ENCODE peak calls at places on chromosomes 2 and 18, in four cellular contexts. One of them, this sample, is unnamed. For H3K4me1, the result is how much of the 10 kb centered on the place peaks cover.

GRCh38 chr18:3872651-3873050 is 422.7 kb downstream of the TGIF1 start:
- DNase-seq in body of pancreas: no peak
- DNase-seq in A549: no peak
- DNase-seq in ovary: no peak
- DNase-seq in this sample: no peak

GRCh38 chr2:54582987-54583386 is 126.9 kb downstream of the SPTBN1 start:
- DNase-seq in ovary: no peak
- DNase-seq in A549: no peak
- DNase-seq in body of pancreas: no peak
- DNase-seq in this sample: no peak

GRCh38 chr2:215454519-215454918 is 18.7 kb upstream of the FN1 start:
- DNase-seq in ovary: no peak
- DNase-seq in A549: peak
- DNase-seq in body of pancreas: no peak
- DNase-seq in this sample: no peak

GRCh38 chr18:25630682-25631081 is 278.7 kb upstream of the ZNF521 start:
- DNase-seq in A549: no peak
- DNase-seq in body of pancreas: no peak
- DNase-seq in ovary: no peak
- DNase-seq in this sample: no peak

GRCh38 chr2:112710956-112711355 is 9.9 kb upstream of the NT5DC4 start:
- DNase-seq in ovary: no peak
- DNase-seq in A549: no peak
- DNase-seq in body of pancreas: no peak
- DNase-seq in this sample: no peak

GRCh38 chr2:85765081-85765731 is 11.4 kb downstream of the ATOH8 start:
- DNase-seq in A549: no peak
- DNase-seq in body of pancreas: peak
- DNase-seq in ovary: no peak
- DNase-seq in this sample: no peak

GRCh38 chr2:167209784-167210183 is 321.5 kb downstream of the XIRP2 start:
- DNase-seq in body of pancreas: no peak
- DNase-seq in ovary: no peak
- DNase-seq in A549: no peak
- DNase-seq in this sample: no peak

GRCh38 chr2:167144179-167144898 is 256.1 kb downstream of the XIRP2 start:
- DNase-seq in body of pancreas: no peak
- DNase-seq in A549: no peak
- DNase-seq in ovary: no peak
- DNase-seq in this sample: no peak

GRCh38 chr18:68417826-68418225 is 297.1 kb downstream of the TMX3 start:
- DNase-seq in body of pancreas: no peak
- DNase-seq in A549: no peak
- DNase-seq in ovary: no peak
- DNase-seq in this sample: no peak

GRCh38 chr2:147789720-147790119 is 55.1 kb upstream of the ACVR2A start:
- DNase-seq in A549: no peak
- DNase-seq in body of pancreas: no peak
- DNase-seq in ovary: no peak
- DNase-seq in this sample: no peak

GRCh38 chr2:96146151-96146880 is 1.1 kb upstream of the DUSP2 start:
- DNase-seq in A549: no peak
- DNase-seq in ovary: peak
- DNase-seq in body of pancreas: peak
- DNase-seq in this sample: peak

GRCh38 chr2:135557533-135557932 is 26.2 kb downstream of the R3HDM1 start:
- DNase-seq in A549: no peak
- DNase-seq in body of pancreas: no peak
- DNase-seq in ovary: no peak
- DNase-seq in this sample: no peak

GRCh38 chr2:240233891-240234502 is 93.5 kb upstream of the OTOS start:
- DNase-seq in body of pancreas: no peak
- DNase-seq in ovary: peak
- DNase-seq in A549: no peak
- DNase-seq in this sample: no peak

GRCh38 chr18:23828426-23828825 is 139.2 kb downstream of the LAMA3 start:
- DNase-seq in ovary: no peak
- DNase-seq in body of pancreas: peak
- DNase-seq in A549: peak
- DNase-seq in this sample: no peak

GRCh38 chr18:260547-260946 is 7.3 kb downstream of the THOC1 start:
- DNase-seq in body of pancreas: no peak
- DNase-seq in ovary: no peak
- DNase-seq in A549: no peak
- DNase-seq in this sample: no peak

GRCh38 chr2:60553992-60554648 is 666 bp upstream of the BCL11A start:
- DNase-seq in body of pancreas: peak
- DNase-seq in ovary: peak
- DNase-seq in A549: peak
- DNase-seq in this sample: no peak

GRCh38 chr18:73461038-73461779 is 593.4 kb upstream of the NETO1 start:
- DNase-seq in ovary: no peak
- DNase-seq in A549: no peak
- DNase-seq in body of pancreas: no peak
- DNase-seq in this sample: no peak

DNA sequence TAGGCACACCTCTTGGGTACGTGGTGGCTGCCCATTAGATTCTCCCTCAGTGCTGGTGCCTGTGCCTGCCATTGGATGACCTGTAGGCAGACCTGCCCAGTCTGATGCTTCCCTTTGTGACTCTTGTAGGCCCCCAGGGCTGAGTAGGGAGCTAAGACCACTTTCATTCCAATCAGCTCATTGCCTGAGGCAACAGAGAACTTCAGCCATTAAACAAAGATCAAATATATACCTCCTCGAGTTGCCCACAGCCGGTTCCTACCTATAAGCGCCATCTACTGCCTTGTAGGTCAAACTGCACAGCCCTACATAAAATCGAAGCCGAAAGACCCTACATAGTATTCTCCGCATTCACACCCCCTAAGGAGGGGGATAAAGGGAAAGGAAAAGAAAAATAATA is 184.6 kb downstream of the ETAA1 start:
- DNase-seq in body of pancreas: no peak
- DNase-seq in A549: no peak
- DNase-seq in ovary: no peak
- DNase-seq in this sample: no peak
- TF ChIP-seq CTCF in body of pancreas: no peak
- TF ChIP-seq CTCF in A549: peak
- TF ChIP-seq CTCF in ovary: no peak
- TF ChIP-seq CTCF in this sample: no peak

GRCh38 chr2:20447437-20448245 is 767 bp downstream of the RHOB start:
- DNase-seq in body of pancreas: peak
- DNase-seq in ovary: peak
- DNase-seq in A549: peak
- DNase-seq in this sample: peak

GRCh38 chr2:20444993-20445910 is 1.6 kb upstream of the RHOB start:
- DNase-seq in body of pancreas: peak
- DNase-seq in ovary: no peak
- DNase-seq in A549: no peak
- DNase-seq in this sample: no peak

GRCh38 chr2:20446917-20447436 is at the start of gene RHOB:
- DNase-seq in ovary: peak
- DNase-seq in A549: peak
- DNase-seq in body of pancreas: peak
- DNase-seq in this sample: peak

GRCh38 chr2:20444113-20444992 is 2.5 kb upstream of the RHOB start:
- DNase-seq in body of pancreas: peak
- DNase-seq in ovary: no peak
- DNase-seq in A549: peak
- DNase-seq in this sample: no peak

DNA sequence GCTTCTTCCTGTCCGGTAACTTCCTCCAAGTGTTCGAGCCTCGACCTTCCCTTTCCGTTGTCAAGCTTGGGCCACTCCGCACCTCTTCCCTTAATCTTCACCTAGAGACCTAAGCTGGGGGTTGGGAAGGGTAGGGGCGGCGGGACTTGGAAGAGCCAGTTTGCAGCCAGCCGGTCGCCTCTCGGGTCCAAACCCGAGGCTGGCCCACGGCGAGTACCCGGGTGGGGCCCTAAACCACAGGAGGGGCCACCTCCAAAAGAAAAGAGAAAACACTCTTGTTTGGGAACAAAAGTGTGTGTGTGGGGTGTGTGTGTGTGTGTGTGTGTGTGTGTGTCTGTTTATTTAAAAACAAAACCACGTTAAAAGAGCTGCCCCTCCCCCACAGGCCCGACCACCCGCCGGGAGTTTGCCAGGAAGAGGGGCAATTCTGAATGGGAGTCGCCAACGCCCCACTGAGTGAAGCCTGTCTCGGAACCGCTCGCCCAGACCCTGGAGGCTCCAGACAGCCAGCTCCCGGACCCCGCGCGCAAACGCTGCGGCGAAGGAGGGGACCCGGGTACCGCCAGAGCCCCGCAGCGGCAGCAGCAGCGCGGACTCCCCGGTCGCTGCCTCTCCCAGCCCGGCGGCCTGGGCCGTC is 476 bp upstream of the RHOB start:
- DNase-seq in A549: no peak
- DNase-seq in body of pancreas: no peak
- DNase-seq in ovary: no peak
- DNase-seq in this sample: no peak
- H3K4me1 ChIP-seq in A549: half or more
- H3K4me1 ChIP-seq in body of pancreas: half or more
- H3K4me1 ChIP-seq in ovary: under half
- H3K4me1 ChIP-seq in this sample: under half

GRCh38 chr2:65427536-65427935 is 4.9 kb downstream of the SPRED2 start:
- DNase-seq in ovary: no peak
- DNase-seq in A549: no peak
- DNase-seq in body of pancreas: no peak
- DNase-seq in this sample: no peak

GRCh38 chr2:65432227-65433190 is at the start of gene SPRED2:
- DNase-seq in ovary: peak
- DNase-seq in body of pancreas: peak
- DNase-seq in A549: peak
- DNase-seq in this sample: peak

GRCh38 chr2:65431417-65432226 is 777 bp downstream of the SPRED2 start:
- DNase-seq in A549: peak
- DNase-seq in ovary: peak
- DNase-seq in body of pancreas: peak
- DNase-seq in this sample: peak

GRCh38 chr2:65429799-65430514 is 2.4 kb downstream of the SPRED2 start:
- DNase-seq in body of pancreas: peak
- DNase-seq in A549: no peak
- DNase-seq in ovary: no peak
- DNase-seq in this sample: no peak

GRCh38 chr2:65430515-65431416 is 1.6 kb downstream of the SPRED2 start:
- DNase-seq in ovary: peak
- DNase-seq in body of pancreas: peak
- DNase-seq in A549: peak
- DNase-seq in this sample: no peak
- TF ChIP-seq POLR2A in ovary: no peak
- TF ChIP-seq POLR2A in body of pancreas: peak
- TF ChIP-seq POLR2A in A549: no peak
- TF ChIP-seq POLR2A in this sample: no peak

GRCh38 chr2:131125195-131125757 is 20.1 kb downstream of the PLEKHB2 start:
- DNase-seq in body of pancreas: no peak
- DNase-seq in A549: no peak
- DNase-seq in ovary: no peak
- DNase-seq in this sample: no peak
- TF ChIP-seq CTCF in body of pancreas: no peak
- TF ChIP-seq CTCF in A549: no peak
- TF ChIP-seq CTCF in ovary: no peak
- TF ChIP-seq CTCF in this sample: no peak

DNA sequence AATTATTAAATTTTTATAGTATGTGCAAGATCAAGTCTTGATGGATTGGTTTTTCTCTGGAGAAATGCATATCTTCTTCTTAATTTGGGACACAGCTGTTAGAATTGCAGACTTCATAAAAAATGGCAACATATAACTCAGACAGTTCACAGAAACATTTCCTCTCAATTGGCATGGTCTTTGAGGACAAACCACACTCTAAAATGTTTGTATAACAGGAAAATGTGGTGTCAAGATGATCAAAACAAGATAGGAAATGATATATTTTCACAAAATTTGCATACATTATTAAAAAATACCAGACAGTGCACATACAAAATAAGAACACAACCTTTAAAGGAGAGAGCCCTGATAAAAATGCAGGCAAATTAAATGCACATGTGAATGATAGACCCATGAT is 63.9 kb downstream of the ICOS start:
- DNase-seq in body of pancreas: no peak
- DNase-seq in ovary: no peak
- DNase-seq in A549: no peak
- DNase-seq in this sample: no peak
- H3K4me1 ChIP-seq in body of pancreas: under half
- H3K4me1 ChIP-seq in ovary: under half
- H3K4me1 ChIP-seq in A549: under half
- H3K4me1 ChIP-seq in this sample: under half

GRCh38 chr2:28902584-28902983 is 8.1 kb downstream of the WDR43 start:
- DNase-seq in body of pancreas: no peak
- DNase-seq in A549: no peak
- DNase-seq in ovary: no peak
- DNase-seq in this sample: no peak
- TF ChIP-seq POLR2A in body of pancreas: no peak
- TF ChIP-seq POLR2A in A549: no peak
- TF ChIP-seq POLR2A in ovary: no peak
- TF ChIP-seq POLR2A in this sample: no peak

GRCh38 chr2:83191316-83191715 is 1267.8 kb downstream of the SUCLG1 start:
- DNase-seq in ovary: no peak
- DNase-seq in body of pancreas: no peak
- DNase-seq in A549: no peak
- DNase-seq in this sample: no peak

GRCh38 chr2:83196225-83196624 is 1262.9 kb downstream of the SUCLG1 start:
- DNase-seq in A549: peak
- DNase-seq in body of pancreas: no peak
- DNase-seq in ovary: no peak
- DNase-seq in this sample: no peak
- TF ChIP-seq CTCF in A549: no peak
- TF ChIP-seq CTCF in body of pancreas: peak
- TF ChIP-seq CTCF in ovary: no peak
- TF ChIP-seq CTCF in this sample: no peak

GRCh38 chr2:238717084-238717483 is 130.8 kb upstream of the TWIST2 start:
- DNase-seq in A549: no peak
- DNase-seq in body of pancreas: no peak
- DNase-seq in ovary: no peak
- DNase-seq in this sample: no peak
- H3K4me1 ChIP-seq in A549: under half
- H3K4me1 ChIP-seq in body of pancreas: under half
- H3K4me1 ChIP-seq in ovary: under half
- H3K4me1 ChIP-seq in this sample: under half

This sample was measured in breast epithelium.